ENCODE peak calls at places on chromosomes 13 and 19, in five cellular contexts. T is nephron progenitor cell, X is OCI-M1, J is foreskin keratinocyte, C is NCI-H2081. I is an unnamed sample.

GRCh38 chr13:31043891-31044657 is 111.6 kb downstream of the TEX26 start:
- DNase-seq in J (peak; percentile 43), X (peak; percentile 79), C (peak; percentile 74), T (peak; percentile 82), I (peak; percentile 84)

GRCh38 chr19:14473915-14474578 is 1.1 kb downstream of the PTGER1 start:
- DNase-seq in C (no peak), T (no peak), J (no peak), X (no peak), I (no peak)

GRCh38 chr19:48396010-48396870 is 2.8 kb downstream of the GRIN2D start:
- DNase-seq in X (peak; percentile 38), T (no peak), J (no peak), C (no peak), I (no peak)

GRCh38 chr13:33554919-33555791 is 262.8 kb upstream of the RFC3 start:
- DNase-seq in J (no peak), T (no peak), X (no peak), C (no peak), I (no peak)

GRCh38 chr13:31073859-31074718 is 87.6 kb downstream of the HSPH1 start:
- DNase-seq in T (no peak), C (no peak), X (no peak), J (no peak), I (peak; percentile 84)

GRCh38 chr13:112063309-112063626 is 3.7 kb upstream of the SOX1 start:
- DNase-seq in C (no peak), J (no peak), X (no peak), T (no peak), I (no peak)

GRCh38 chr13:32491028-32491427 is 47.6 kb downstream of the N4BP2L2 start:
- DNase-seq in J (no peak), X (no peak), T (no peak), C (no peak), I (no peak)

GRCh38 chr13:37914781-37915391 is 45.3 kb upstream of the TRPC4 start:
- DNase-seq in X (peak; percentile 33), C (no peak), T (no peak), J (peak; percentile 72), I (no peak)

GRCh38 chr19:11269408-11269807 is 7.1 kb upstream of the DOCK6 start:
- DNase-seq in T (no peak), X (no peak), C (no peak), J (no peak), I (no peak)

GRCh38 chr13:64540468-64540867 is 2689.7 kb downstream of the PCDH9 start:
- DNase-seq in X (no peak), J (no peak), C (no peak), T (no peak), I (no peak)

GRCh38 chr19:50759886-50760285 is 10.4 kb upstream of the GPR32 start:
- DNase-seq in X (peak; percentile 78), C (no peak), T (no peak), J (no peak), I (peak; percentile 35)

GRCh38 chr19:33535176-33535575 is 13.6 kb upstream of the PEPD start:
- DNase-seq in C (no peak), T (no peak), X (no peak), J (no peak), I (no peak)

GRCh38 chr19:55179570-55180484 is at the start of gene SYT5:
- DNase-seq in T (peak; percentile 88), J (no peak), X (peak; percentile 67), C (peak; percentile 3), I (no peak)

GRCh38 chr19:45280471-45280961 is 29.4 kb downstream of the MARK4 start:
- DNase-seq in T (no peak), J (no peak), X (no peak), C (no peak), I (no peak)

GRCh38 chr13:25752957-25753540 is 298.8 kb downstream of the SHISA2 start:
- DNase-seq in T (no peak), X (peak; percentile 37), J (no peak), C (no peak), I (no peak)

I was measured in SK-N-DZ.